ENCODE peak calls at places on chromosomes 2 and 18, in ten cellular contexts. C, U, D, L, I, J, S, R, H and M are unnamed samples.

GRCh38 chr2:161373939-161374338 is 42.2 kb upstream of the TBR1 start:
- DNase-seq in C (no peak), U (no peak), D (no peak), L (no peak), I (no peak), J (no peak), S (no peak), R (no peak), H (no peak), M (no peak)

GRCh38 chr2:177187631-177188312 is 24.8 kb upstream of the HNRNPA3 start:
- DNase-seq in C (no peak), U (peak; percentile 51), D (no peak), L (no peak), I (no peak), J (peak; percentile 60), S (no peak), R (no peak), H (peak; percentile 62), M (no peak)

GRCh38 chr2:120105360-120105759 is 92.5 kb downstream of the EPB41L5 start:
- DNase-seq in C (no peak), U (no peak), D (no peak), L (no peak), I (no peak), J (no peak), S (no peak), R (no peak), H (no peak), M (no peak)

GRCh38 chr2:173002751-173003541 is 72.7 kb upstream of the MAP3K20 start:
- DNase-seq in C (no peak), U (no peak), D (no peak), L (no peak), I (no peak), J (no peak), S (peak; percentile 44), R (no peak), H (no peak), M (no peak)

GRCh38 chr2:83378921-83379320 is 1080.2 kb downstream of the SUCLG1 start:
- DNase-seq in C (no peak), U (no peak), D (no peak), L (no peak), I (no peak), J (no peak), S (no peak), R (no peak), H (no peak), M (no peak)

GRCh38 chr2:157837851-157838441 is 38.2 kb downstream of the ACVR1 start:
- DNase-seq in C (no peak), U (peak; percentile 14), D (no peak), L (peak; percentile 42), I (no peak), J (peak; percentile 73), S (peak; percentile 30), R (no peak), H (peak; percentile 14), M (no peak)

GRCh38 chr2:209463226-209463625 is 39.4 kb downstream of the MAP2 start:
- DNase-seq in C (no peak), U (no peak), D (no peak), L (no peak), I (no peak), J (no peak), S (no peak), R (no peak), H (peak; percentile 36), M (no peak)

GRCh38 chr2:210099940-210100339 is 71.3 kb downstream of the KANSL1L start:
- DNase-seq in C (peak; percentile 2), U (no peak), D (no peak), L (no peak), I (no peak), J (no peak), S (no peak), R (no peak), H (no peak), M (no peak)

GRCh38 chr2:241061275-241061674 is 40.8 kb downstream of the MTERF4 start:
- DNase-seq in C (no peak), U (no peak), D (no peak), L (no peak), I (no peak), J (no peak), S (no peak), R (peak; percentile 43), H (peak; percentile 33), M (no peak)

DNA sequence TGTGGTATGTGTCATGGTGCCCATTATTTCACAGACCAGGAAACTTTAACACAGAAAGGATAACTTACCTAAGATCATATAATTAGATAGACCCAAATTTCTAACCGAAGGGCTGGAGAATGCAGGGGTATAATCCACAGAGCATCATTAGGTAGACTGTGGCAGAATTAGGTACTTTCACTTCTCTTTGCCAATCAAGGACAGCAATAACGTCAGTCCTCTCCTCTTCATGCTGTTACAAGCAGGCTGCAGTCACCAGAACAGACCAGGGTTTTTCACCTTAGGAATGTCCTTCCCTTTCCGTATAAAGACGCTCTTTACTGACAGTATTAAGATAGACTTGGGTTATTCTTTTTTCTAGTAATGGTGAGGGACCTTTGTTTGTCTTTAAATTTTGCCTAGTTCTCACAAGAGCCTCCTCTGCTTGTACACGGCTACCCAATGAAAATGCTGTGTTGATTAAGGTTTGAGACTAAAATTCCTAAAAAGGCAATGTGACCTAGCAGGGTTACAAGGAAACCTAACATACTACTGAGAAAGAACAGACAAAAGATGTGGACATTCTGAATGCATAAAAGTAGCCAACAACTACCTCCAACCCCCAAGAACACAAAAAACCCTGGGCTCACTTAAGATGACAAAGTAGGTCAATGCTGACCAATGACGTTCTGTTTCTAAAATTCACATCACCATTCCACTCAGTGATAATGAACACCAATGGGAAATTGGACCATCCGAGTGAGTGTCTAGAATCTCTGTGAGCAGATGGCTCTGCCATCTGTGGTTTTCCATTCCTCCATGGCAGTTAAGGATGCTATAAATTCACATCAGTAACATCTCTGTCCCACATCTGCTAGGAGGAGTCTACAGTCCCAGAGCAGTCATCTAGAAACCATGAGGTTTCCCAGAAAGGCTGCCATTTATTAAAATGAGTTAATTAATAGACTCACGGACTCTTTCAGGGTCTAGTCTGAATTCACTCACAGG is 2.1 kb downstream of the PDIA6 start:
- DNase-seq in C (no peak), U (no peak), D (no peak), L (no peak), I (no peak), J (no peak), S (no peak), R (no peak), H (peak; percentile 38), M (no peak)
- TF ChIP-seq POLR2A in C (no peak), U (peak; percentile 8), D (no peak), L (no peak), I (no peak), J (no peak), S (no peak), R (no peak), H (no peak), M (no peak)

DNA sequence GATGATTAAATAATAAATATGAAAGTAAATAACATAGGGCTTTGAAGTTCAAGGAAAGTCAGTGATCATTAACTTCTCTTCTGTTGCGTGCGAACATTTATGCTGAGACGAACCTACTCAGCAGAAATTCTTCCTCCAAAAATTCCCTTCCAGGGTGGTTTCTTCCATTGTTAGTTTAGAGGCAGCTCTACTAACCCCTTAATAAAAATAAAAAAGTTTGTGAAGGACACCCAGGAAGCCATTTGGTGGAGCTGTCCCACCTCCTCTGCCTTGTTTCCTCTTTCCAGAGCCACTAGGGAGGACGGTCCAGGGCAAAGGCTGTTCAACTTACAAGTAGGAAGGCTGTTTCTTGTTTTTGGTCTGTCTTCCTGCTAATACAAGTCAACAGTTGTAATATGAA is 2.1 kb upstream of the SMAD2 start:
- DNase-seq in C (no peak), U (no peak), D (no peak), L (no peak), I (no peak), J (no peak), S (no peak), R (no peak), H (peak; percentile 91), M (no peak)
- TF ChIP-seq CTCF in C (peak; percentile 9), U (no peak), D (no peak), L (no peak), I (no peak), J (no peak), S (no peak), R (no peak), H (peak; percentile 42), M (no peak)

GRCh38 chr2:121534007-121534406 is 3.3 kb downstream of the RNU4ATAC start:
- DNase-seq in C (no peak), U (no peak), D (no peak), L (no peak), I (no peak), J (no peak), S (no peak), R (no peak), H (no peak), M (no peak)

GRCh38 chr2:121530210-121530562 is 494 bp upstream of the RNU4ATAC start:
- DNase-seq in C (peak; percentile 47), U (peak; percentile 75), D (peak; percentile 94), L (peak; percentile 66), I (peak; percentile 66), J (peak; percentile 74), S (peak; percentile 83), R (peak; percentile 49), H (peak; percentile 83), M (peak; percentile 61)

GRCh38 chr2:121532894-121533293 is 2.2 kb downstream of the RNU4ATAC start:
- DNase-seq in C (no peak), U (no peak), D (no peak), L (no peak), I (no peak), J (no peak), S (no peak), R (no peak), H (no peak), M (no peak)

GRCh38 chr2:121530563-121531334 is at the start of gene RNU4ATAC:
- DNase-seq in C (peak; percentile 47), U (peak; percentile 87), D (peak; percentile 96), L (peak; percentile 81), I (peak; percentile 86), J (peak; percentile 88), S (peak; percentile 86), R (peak; percentile 82), H (peak; percentile 99), M (peak; percentile 85)

DNA sequence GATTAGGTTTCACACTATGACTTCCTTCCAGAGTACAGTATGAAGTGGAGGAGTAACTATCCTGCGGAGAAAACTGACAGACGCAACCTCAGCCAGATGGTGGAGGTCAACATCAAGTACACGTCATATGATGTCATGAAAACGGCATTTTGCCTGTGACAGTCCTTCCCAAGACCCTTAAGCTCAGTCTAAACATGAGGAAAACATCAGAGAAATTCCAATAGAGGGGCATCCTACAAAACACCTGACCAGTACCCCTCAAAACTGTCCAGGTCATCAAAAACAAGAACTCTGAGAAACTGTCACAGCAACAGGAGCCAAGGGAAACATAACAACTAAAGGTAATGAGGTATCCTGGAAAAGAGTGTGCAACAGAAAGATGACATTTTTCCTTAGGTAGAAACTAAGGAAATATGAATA is 1.7 kb downstream of the RNU4ATAC start:
- DNase-seq in C (no peak), U (no peak), D (no peak), L (no peak), I (no peak), J (no peak), S (no peak), R (no peak), H (peak; percentile 81), M (no peak)
- H3K4me3 ChIP-seq in C (no peak overlapping the region), U (no peak overlapping the region), D (no peak overlapping the region), L (no peak overlapping the region), I (no peak overlapping the region), J (no peak overlapping the region), S (no peak overlapping the region), R (no peak overlapping the region), H (peak overlapping the region; percentile 57), M (no peak overlapping the region)

DNA sequence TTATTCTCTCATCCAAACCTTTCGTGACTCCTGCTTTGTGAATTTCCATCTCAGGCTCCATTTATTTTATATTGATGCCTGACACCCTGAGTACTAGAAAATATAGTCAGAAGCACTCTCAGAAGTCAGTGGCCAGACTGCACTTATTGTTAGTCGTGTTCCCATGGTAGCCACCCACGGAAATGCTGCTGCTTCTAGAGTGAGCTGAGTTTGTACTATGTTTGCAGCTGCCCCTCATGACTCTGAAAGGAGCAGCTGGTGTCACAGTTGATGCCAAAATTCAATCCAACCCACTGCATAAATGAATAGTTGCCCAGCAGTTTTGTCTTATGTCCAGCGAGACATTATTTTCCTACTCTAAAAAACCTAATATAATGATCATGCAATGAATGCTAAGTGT is 265.2 kb upstream of the SPHKAP start:
- DNase-seq in C (no peak), U (no peak), D (no peak), L (no peak), I (no peak), J (no peak), S (peak; percentile 18), R (no peak), H (no peak), M (no peak)
- TF ChIP-seq POLR2A in C (no peak), U (no peak), D (no peak), L (no peak), I (no peak), J (no peak), S (no peak), R (no peak), H (no peak), M (no peak)